ENCODE peak calls at places on chromosome 17, in seven cellular contexts. J is heart right ventricle, U is A673, P is stomach, S is thoracic aorta, T is uterus, B is psoas muscle. D is an unnamed sample.

GRCh38 chr17:19457046-19457445 is 46.0 kb downstream of the RNF112 start:
- DNase-seq in J (no peak), U (no peak), P (no peak), S (no peak), T (no peak), B (no peak), D (no peak)

GRCh38 chr17:51901242-51901641 is 257.3 kb downstream of the CA10 start:
- DNase-seq in J (no peak), U (no peak), P (no peak), S (no peak), T (no peak), B (no peak), D (no peak)

GRCh38 chr17:72219136-72219823 is 98.5 kb downstream of the SOX9 start:
- DNase-seq in J (no peak), U (peak; percentile 54), P (no peak), S (no peak), T (no peak), B (no peak), D (no peak)

GRCh38 chr17:80501739-80502577 is 25.6 kb upstream of the NPTX1 start:
- DNase-seq in J (no peak), U (no peak), P (no peak), S (no peak), T (peak; percentile 54), B (no peak), D (no peak)

GRCh38 chr17:2926019-2926650 is 129.9 kb downstream of the RAP1GAP2 start:
- DNase-seq in J (no peak), U (no peak), P (no peak), S (no peak), T (no peak), B (no peak), D (no peak)

GRCh38 chr17:37541880-37542675 is 52.4 kb downstream of the DUSP14 start:
- DNase-seq in J (no peak), U (no peak), P (no peak), S (no peak), T (no peak), B (no peak), D (no peak)

GRCh38 chr17:17723354-17724261 is 42.4 kb downstream of the RAI1 start:
- DNase-seq in J (no peak), U (peak; percentile 88), P (no peak), S (no peak), T (no peak), B (no peak), D (no peak)

GRCh38 chr17:41724476-41725030 is 9.9 kb downstream of the HAP1 start:
- DNase-seq in J (no peak), U (no peak), P (no peak), S (no peak), T (no peak), B (no peak), D (no peak)

GRCh38 chr17:37064166-37064565 is 115.4 kb downstream of the AATF start:
- DNase-seq in J (no peak), U (no peak), P (peak; percentile 76), S (no peak), T (no peak), B (no peak), D (no peak)

GRCh38 chr17:57858838-57859237 is 9.0 kb upstream of the MRPS23 start:
- DNase-seq in J (no peak), U (no peak), P (no peak), S (no peak), T (no peak), B (no peak), D (no peak)

GRCh38 chr17:78915872-78916632 is 9.1 kb downstream of the TIMP2 start:
- DNase-seq in J (peak; percentile 58), U (no peak), P (peak; percentile 42), S (no peak), T (peak; percentile 68), B (peak; percentile 71), D (peak; percentile 70)

DNA sequence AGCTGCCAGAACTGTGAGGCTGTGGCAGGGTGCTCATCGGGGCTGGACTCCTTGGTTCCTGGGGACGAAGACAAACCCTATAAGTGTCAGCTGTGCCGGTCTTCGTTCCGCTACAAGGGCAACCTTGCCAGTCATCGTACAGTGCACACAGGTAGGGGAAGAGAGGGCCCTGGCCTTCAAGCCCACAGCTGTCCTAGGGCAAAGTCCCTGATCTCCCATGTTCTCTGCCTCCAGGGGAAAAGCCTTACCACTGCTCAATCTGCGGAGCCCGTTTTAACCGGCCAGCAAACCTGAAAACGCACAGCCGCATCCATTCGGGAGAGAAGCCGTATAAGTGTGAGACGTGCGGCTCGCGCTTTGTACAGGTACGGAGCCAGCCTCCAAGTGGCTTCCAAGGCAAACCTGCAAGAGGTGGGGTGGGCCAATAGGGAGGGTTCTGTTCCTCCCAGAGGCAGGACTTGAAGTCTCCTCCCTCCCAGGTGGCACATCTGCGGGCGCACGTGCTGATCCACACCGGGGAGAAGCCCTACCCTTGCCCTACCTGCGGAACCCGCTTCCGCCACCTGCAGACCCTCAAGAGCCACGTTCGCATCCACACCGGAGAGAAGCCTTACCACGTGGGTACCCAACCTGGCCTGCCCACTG is 3.7 kb downstream of the BCL6B start:
- DNase-seq in J (no peak), U (no peak), P (no peak), S (no peak), T (no peak), B (no peak), D (no peak)
- H3K27ac ChIP-seq in J (peak overlapping the region; percentile 52), U (no peak overlapping the region), P (no peak overlapping the region), S (no peak overlapping the region), T (peak overlapping the region; percentile 27), B (no peak overlapping the region), D (peak overlapping the region; percentile 53)

GRCh38 chr17:75738218-75738802 is 17.1 kb downstream of the ITGB4 start:
- DNase-seq in J (no peak), U (no peak), P (no peak), S (no peak), T (no peak), B (peak; percentile 44), D (peak; percentile 79)

GRCh38 chr17:75736173-75736835 is 15.0 kb downstream of the ITGB4 start:
- DNase-seq in J (no peak), U (no peak), P (no peak), S (no peak), T (no peak), B (no peak), D (no peak)

GRCh38 chr17:75739801-75740200 is 18.5 kb downstream of the ITGB4 start:
- DNase-seq in J (no peak), U (no peak), P (no peak), S (no peak), T (no peak), B (no peak), D (peak; percentile 44)

GRCh38 chr17:75739174-75739573 is 17.9 kb downstream of the ITGB4 start:
- DNase-seq in J (no peak), U (no peak), P (no peak), S (no peak), T (no peak), B (no peak), D (no peak)

GRCh38 chr17:75737133-75737962 is 16.1 kb downstream of the ITGB4 start:
- DNase-seq in J (no peak), U (no peak), P (no peak), S (no peak), T (no peak), B (no peak), D (peak; percentile 44)
- H3K4me1 ChIP-seq in J (no peaks in the 10 kb centered on the region), U (no peaks in the 10 kb centered on the region), P (no peaks in the 10 kb centered on the region), S (no peaks in the 10 kb centered on the region), T (no peaks in the 10 kb centered on the region), B (no peaks in the 10 kb centered on the region), D (no peaks in the 10 kb centered on the region)

GRCh38 chr17:360141-360705 is 7.6 kb upstream of the RPH3AL start:
- DNase-seq in J (no peak), U (no peak), P (no peak), S (no peak), T (no peak), B (no peak), D (no peak)
- TF ChIP-seq CTCF in J (no peak), U (no peak), P (no peak), S (no peak), T (no peak), B (no peak), D (no peak)

DNA sequence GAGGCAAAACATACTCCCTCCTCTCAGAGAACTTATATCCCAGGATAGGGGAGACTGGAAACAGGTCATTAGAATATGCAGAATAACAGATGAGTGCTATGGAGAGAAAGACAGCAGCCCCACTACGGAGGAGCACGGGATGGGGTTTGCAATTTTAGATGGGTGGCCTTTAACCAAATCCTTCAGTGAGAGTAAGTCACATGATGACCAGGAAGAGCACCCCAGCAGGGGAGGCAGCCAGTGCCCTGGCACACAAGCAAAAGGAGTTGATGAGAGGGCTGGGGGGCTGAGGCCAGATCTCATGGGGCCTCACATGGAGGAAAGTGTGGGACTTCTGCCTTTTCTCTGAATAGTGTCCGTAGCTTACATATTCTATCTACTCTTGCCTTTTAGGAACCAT is 43.0 kb upstream of the SEC14L1 start:
- DNase-seq in J (no peak), U (no peak), P (no peak), S (no peak), T (no peak), B (no peak), D (no peak)
- H3K27ac ChIP-seq in J (peak overlapping the region; percentile 12), U (peak overlapping the region; percentile 42), P (peak overlapping the region; percentile 48), S (peak overlapping the region; percentile 65), T (peak overlapping the region; percentile 86), B (peak overlapping the region; percentile 83), D (peak overlapping the region; percentile 80)

DNA sequence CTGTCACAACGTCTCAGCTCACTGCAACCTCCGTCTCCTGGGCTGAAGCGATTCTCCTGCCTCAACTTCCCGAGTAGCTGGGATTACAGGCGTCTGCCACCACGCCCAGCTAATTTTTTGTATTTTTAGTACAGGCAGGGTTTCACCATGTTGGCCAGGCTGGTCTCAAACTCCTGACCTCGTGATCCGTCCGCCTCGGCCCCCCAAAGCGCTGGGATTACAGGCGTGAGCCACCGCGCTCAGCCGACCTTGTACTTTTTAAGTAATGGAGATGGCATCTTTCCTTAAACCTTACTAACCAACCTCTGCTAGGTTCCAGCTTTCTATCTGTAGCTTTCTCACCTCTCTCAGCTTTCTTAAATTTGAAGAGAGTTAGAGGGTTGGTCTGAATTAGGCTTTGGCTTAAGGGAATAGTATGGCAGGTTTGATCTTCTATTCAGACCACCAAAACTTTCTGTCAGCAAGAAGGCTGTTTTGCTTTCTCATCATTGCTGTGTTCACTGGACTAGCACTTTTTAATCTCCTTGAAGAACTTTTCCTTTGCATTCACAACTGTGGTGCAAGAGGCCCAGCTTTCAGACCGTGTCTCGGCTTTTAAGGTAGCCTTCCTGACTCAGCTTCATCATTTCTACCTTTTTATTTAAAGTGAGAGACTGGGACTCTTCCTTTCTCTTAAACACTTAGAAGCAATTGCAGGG is 28.0 kb downstream of the YWHAE start:
- DNase-seq in J (no peak), U (no peak), P (no peak), S (no peak), T (no peak), B (no peak), D (no peak)
- H3K4me1 ChIP-seq in J (peaks cover 97% of the 10 kb centered on the region), U (peaks cover 29% of the 10 kb centered on the region), P (peaks cover 66% of the 10 kb centered on the region), S (peaks cover 33% of the 10 kb centered on the region), T (peaks cover 35% of the 10 kb centered on the region), B (peaks cover 83% of the 10 kb centered on the region), D (peaks cover 82% of the 10 kb centered on the region)

DNA sequence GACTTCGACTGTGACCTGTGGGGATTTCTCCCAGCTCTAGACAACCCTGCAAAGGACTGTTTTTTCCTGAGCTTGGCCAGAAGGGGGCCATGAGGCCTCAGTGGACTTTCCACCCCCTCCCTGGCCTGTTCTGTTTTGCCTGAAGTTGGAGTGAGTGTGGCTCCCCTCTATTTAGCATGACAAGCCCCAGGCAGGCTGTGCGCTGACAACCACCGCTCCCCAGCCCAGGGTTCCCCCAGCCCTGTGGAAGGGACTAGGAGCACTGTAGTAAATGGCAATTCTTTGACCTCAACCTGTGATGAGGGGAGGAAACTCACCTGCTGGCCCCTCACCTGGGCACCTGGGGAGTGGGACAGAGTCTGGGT is 19.3 kb downstream of the NGFR start:
- DNase-seq in J (no peak), U (no peak), P (no peak), S (no peak), T (peak; percentile 48), B (no peak), D (no peak)
- TF ChIP-seq CTCF in J (no peak), U (no peak), P (no peak), S (no peak), T (no peak), B (peak; percentile 7), D (no peak)